ENCODE peak calls at places on chromosomes 16 and 17, in eight cellular contexts. One of them, this sample, is unnamed.

GRCh38 chr17:65455972-65456343 is 105.5 kb downstream of the AXIN2 start:
- DNase-seq in right lobe of liver: peak; percentile 58
- DNase-seq in astrocyte of the spinal cord: peak; percentile 3
- DNase-seq in GM12865: peak; percentile 7
- DNase-seq in A549: no peak
- DNase-seq in AG10803: peak; percentile 17
- DNase-seq in colonic mucosa: peak; percentile 34
- DNase-seq in WTC11: peak; percentile 30
- DNase-seq in this sample: no peak

GRCh38 chr17:4199818-4200402 is 56.9 kb downstream of the CYB5D2 start:
- DNase-seq in right lobe of liver: no peak
- DNase-seq in astrocyte of the spinal cord: peak; percentile 43
- DNase-seq in GM12865: peak; percentile 62
- DNase-seq in A549: peak; percentile 81
- DNase-seq in AG10803: peak; percentile 34
- DNase-seq in colonic mucosa: no peak
- DNase-seq in WTC11: peak; percentile 46
- DNase-seq in this sample: no peak

GRCh38 chr16:66049865-66050264 is 316.6 kb upstream of the CDH5 start:
- DNase-seq in right lobe of liver: no peak
- DNase-seq in astrocyte of the spinal cord: no peak
- DNase-seq in GM12865: no peak
- DNase-seq in A549: no peak
- DNase-seq in AG10803: no peak
- DNase-seq in colonic mucosa: no peak
- DNase-seq in WTC11: no peak
- DNase-seq in this sample: no peak

GRCh38 chr17:67759355-67760171 is 41.8 kb downstream of the NOL11 start:
- DNase-seq in right lobe of liver: peak; percentile 37
- DNase-seq in astrocyte of the spinal cord: peak; percentile 13
- DNase-seq in GM12865: no peak
- DNase-seq in A549: no peak
- DNase-seq in AG10803: peak; percentile 61
- DNase-seq in colonic mucosa: no peak
- DNase-seq in WTC11: no peak
- DNase-seq in this sample: peak; percentile 12

GRCh38 chr16:58024673-58025350 is 742 bp upstream of the MMP15 start:
- DNase-seq in right lobe of liver: peak; percentile 95
- DNase-seq in astrocyte of the spinal cord: no peak
- DNase-seq in GM12865: peak; percentile 24
- DNase-seq in A549: no peak
- DNase-seq in AG10803: no peak
- DNase-seq in colonic mucosa: peak; percentile 94
- DNase-seq in WTC11: peak; percentile 65
- DNase-seq in this sample: no peak

GRCh38 chr16:50195276-50195675 is 42.2 kb downstream of the TENT4B start:
- DNase-seq in right lobe of liver: no peak
- DNase-seq in astrocyte of the spinal cord: peak; percentile 39
- DNase-seq in GM12865: no peak
- DNase-seq in A549: no peak
- DNase-seq in AG10803: peak; percentile 63
- DNase-seq in colonic mucosa: no peak
- DNase-seq in WTC11: no peak
- DNase-seq in this sample: peak; percentile 63

GRCh38 chr16:70638814-70639792 is 7.3 kb upstream of the IL34 start:
- DNase-seq in right lobe of liver: no peak
- DNase-seq in astrocyte of the spinal cord: peak; percentile 74
- DNase-seq in GM12865: no peak
- DNase-seq in A549: no peak
- DNase-seq in AG10803: peak; percentile 58
- DNase-seq in colonic mucosa: no peak
- DNase-seq in WTC11: no peak
- DNase-seq in this sample: peak; percentile 75

GRCh38 chr16:70152578-70153302 is 20.8 kb upstream of the CLEC18C start:
- DNase-seq in right lobe of liver: no peak
- DNase-seq in astrocyte of the spinal cord: no peak
- DNase-seq in GM12865: no peak
- DNase-seq in A549: peak; percentile 5
- DNase-seq in AG10803: no peak
- DNase-seq in colonic mucosa: no peak
- DNase-seq in WTC11: no peak
- DNase-seq in this sample: no peak

GRCh38 chr17:57603978-57604377 is 141.1 kb downstream of the CCDC182 start:
- DNase-seq in right lobe of liver: no peak
- DNase-seq in astrocyte of the spinal cord: no peak
- DNase-seq in GM12865: peak; percentile 81
- DNase-seq in A549: no peak
- DNase-seq in AG10803: no peak
- DNase-seq in colonic mucosa: no peak
- DNase-seq in WTC11: no peak
- DNase-seq in this sample: no peak

GRCh38 chr17:40695874-40696472 is 7.6 kb downstream of the KRT24 start:
- DNase-seq in right lobe of liver: no peak
- DNase-seq in astrocyte of the spinal cord: no peak
- DNase-seq in GM12865: no peak
- DNase-seq in A549: no peak
- DNase-seq in AG10803: no peak
- DNase-seq in colonic mucosa: no peak
- DNase-seq in WTC11: no peak
- DNase-seq in this sample: no peak

GRCh38 chr16:968620-969019 is 2.2 kb downstream of the LMF1 start:
- DNase-seq in right lobe of liver: no peak
- DNase-seq in astrocyte of the spinal cord: peak; percentile 47
- DNase-seq in GM12865: no peak
- DNase-seq in A549: no peak
- DNase-seq in AG10803: no peak
- DNase-seq in colonic mucosa: no peak
- DNase-seq in WTC11: no peak
- DNase-seq in this sample: no peak

GRCh38 chr17:78361227-78361683 is 1.4 kb upstream of the SOCS3 start:
- DNase-seq in right lobe of liver: no peak
- DNase-seq in astrocyte of the spinal cord: no peak
- DNase-seq in GM12865: no peak
- DNase-seq in A549: no peak
- DNase-seq in AG10803: no peak
- DNase-seq in colonic mucosa: peak; percentile 25
- DNase-seq in WTC11: no peak
- DNase-seq in this sample: no peak

GRCh38 chr17:78364436-78365281 is 4.8 kb upstream of the SOCS3 start:
- DNase-seq in right lobe of liver: no peak
- DNase-seq in astrocyte of the spinal cord: peak; percentile 24
- DNase-seq in GM12865: no peak
- DNase-seq in A549: no peak
- DNase-seq in AG10803: no peak
- DNase-seq in colonic mucosa: no peak
- DNase-seq in WTC11: no peak
- DNase-seq in this sample: no peak

GRCh38 chr17:78360371-78361226 is 722 bp upstream of the SOCS3 start:
- DNase-seq in right lobe of liver: peak; percentile 96
- DNase-seq in astrocyte of the spinal cord: peak; percentile 85
- DNase-seq in GM12865: peak; percentile 87
- DNase-seq in A549: peak; percentile 99
- DNase-seq in AG10803: peak; percentile 78
- DNase-seq in colonic mucosa: peak; percentile 99
- DNase-seq in WTC11: peak; percentile 100
- DNase-seq in this sample: peak; percentile 76

GRCh38 chr17:78362232-78362631 is 2.4 kb upstream of the SOCS3 start:
- DNase-seq in right lobe of liver: no peak
- DNase-seq in astrocyte of the spinal cord: no peak
- DNase-seq in GM12865: no peak
- DNase-seq in A549: no peak
- DNase-seq in AG10803: no peak
- DNase-seq in colonic mucosa: no peak
- DNase-seq in WTC11: no peak
- DNase-seq in this sample: no peak

DNA sequence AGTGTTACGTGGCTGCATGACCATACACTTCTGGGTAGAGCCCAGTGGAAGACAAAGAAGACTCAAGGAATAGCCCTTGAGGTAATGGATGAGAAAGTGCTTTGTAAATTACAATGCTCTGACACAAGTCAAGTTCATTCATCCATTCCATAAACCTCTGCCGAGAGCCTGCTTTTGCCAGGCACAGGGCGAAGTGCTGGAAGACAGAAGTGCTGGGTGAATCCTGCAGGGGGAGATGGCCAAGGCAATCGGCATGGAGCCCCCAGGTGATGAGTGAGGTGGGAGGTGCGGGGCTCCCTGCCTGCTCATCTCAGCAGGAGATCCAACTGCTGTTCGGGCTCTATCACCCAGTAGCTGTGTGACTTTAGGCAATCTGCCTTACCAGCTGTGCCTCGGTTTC is 2.8 kb upstream of the SOCS3 start:
- DNase-seq in right lobe of liver: no peak
- DNase-seq in astrocyte of the spinal cord: no peak
- DNase-seq in GM12865: no peak
- DNase-seq in A549: no peak
- DNase-seq in AG10803: no peak
- DNase-seq in colonic mucosa: no peak
- DNase-seq in WTC11: no peak
- DNase-seq in this sample: no peak
- TF ChIP-seq CTCF in right lobe of liver: no peak
- TF ChIP-seq CTCF in astrocyte of the spinal cord: peak; percentile 15
- TF ChIP-seq CTCF in GM12865: no peak
- TF ChIP-seq CTCF in A549: no peak
- TF ChIP-seq CTCF in AG10803: peak; percentile 4
- TF ChIP-seq CTCF in colonic mucosa: no peak
- TF ChIP-seq CTCF in WTC11: no peak
- TF ChIP-seq CTCF in this sample: peak; percentile 60

GRCh38 chr17:27946521-27946920 is 53.4 kb upstream of the LYRM9 start:
- DNase-seq in right lobe of liver: no peak
- DNase-seq in astrocyte of the spinal cord: no peak
- DNase-seq in GM12865: no peak
- DNase-seq in A549: no peak
- DNase-seq in AG10803: no peak
- DNase-seq in colonic mucosa: no peak
- DNase-seq in WTC11: no peak
- DNase-seq in this sample: no peak

GRCh38 chr17:27951872-27952271 is 58.7 kb upstream of the LYRM9 start:
- DNase-seq in right lobe of liver: no peak
- DNase-seq in astrocyte of the spinal cord: no peak
- DNase-seq in GM12865: no peak
- DNase-seq in A549: no peak
- DNase-seq in AG10803: no peak
- DNase-seq in colonic mucosa: no peak
- DNase-seq in WTC11: no peak
- DNase-seq in this sample: no peak

GRCh38 chr17:27950995-27951394 is 57.8 kb upstream of the LYRM9 start:
- DNase-seq in right lobe of liver: no peak
- DNase-seq in astrocyte of the spinal cord: no peak
- DNase-seq in GM12865: no peak
- DNase-seq in A549: no peak
- DNase-seq in AG10803: no peak
- DNase-seq in colonic mucosa: no peak
- DNase-seq in WTC11: no peak
- DNase-seq in this sample: no peak

GRCh38 chr17:27947005-27947406 is 53.8 kb upstream of the LYRM9 start:
- DNase-seq in right lobe of liver: no peak
- DNase-seq in astrocyte of the spinal cord: no peak
- DNase-seq in GM12865: no peak
- DNase-seq in A549: no peak
- DNase-seq in AG10803: no peak
- DNase-seq in colonic mucosa: no peak
- DNase-seq in WTC11: no peak
- DNase-seq in this sample: no peak

GRCh38 chr17:27949304-27949703 is 56.1 kb upstream of the LYRM9 start:
- DNase-seq in right lobe of liver: no peak
- DNase-seq in astrocyte of the spinal cord: no peak
- DNase-seq in GM12865: no peak
- DNase-seq in A549: no peak
- DNase-seq in AG10803: no peak
- DNase-seq in colonic mucosa: no peak
- DNase-seq in WTC11: no peak
- DNase-seq in this sample: no peak
- TF ChIP-seq CTCF in right lobe of liver: no peak
- TF ChIP-seq CTCF in astrocyte of the spinal cord: no peak
- TF ChIP-seq CTCF in GM12865: no peak
- TF ChIP-seq CTCF in A549: no peak
- TF ChIP-seq CTCF in AG10803: no peak
- TF ChIP-seq CTCF in colonic mucosa: no peak
- TF ChIP-seq CTCF in WTC11: no peak
- TF ChIP-seq CTCF in this sample: no peak

DNA sequence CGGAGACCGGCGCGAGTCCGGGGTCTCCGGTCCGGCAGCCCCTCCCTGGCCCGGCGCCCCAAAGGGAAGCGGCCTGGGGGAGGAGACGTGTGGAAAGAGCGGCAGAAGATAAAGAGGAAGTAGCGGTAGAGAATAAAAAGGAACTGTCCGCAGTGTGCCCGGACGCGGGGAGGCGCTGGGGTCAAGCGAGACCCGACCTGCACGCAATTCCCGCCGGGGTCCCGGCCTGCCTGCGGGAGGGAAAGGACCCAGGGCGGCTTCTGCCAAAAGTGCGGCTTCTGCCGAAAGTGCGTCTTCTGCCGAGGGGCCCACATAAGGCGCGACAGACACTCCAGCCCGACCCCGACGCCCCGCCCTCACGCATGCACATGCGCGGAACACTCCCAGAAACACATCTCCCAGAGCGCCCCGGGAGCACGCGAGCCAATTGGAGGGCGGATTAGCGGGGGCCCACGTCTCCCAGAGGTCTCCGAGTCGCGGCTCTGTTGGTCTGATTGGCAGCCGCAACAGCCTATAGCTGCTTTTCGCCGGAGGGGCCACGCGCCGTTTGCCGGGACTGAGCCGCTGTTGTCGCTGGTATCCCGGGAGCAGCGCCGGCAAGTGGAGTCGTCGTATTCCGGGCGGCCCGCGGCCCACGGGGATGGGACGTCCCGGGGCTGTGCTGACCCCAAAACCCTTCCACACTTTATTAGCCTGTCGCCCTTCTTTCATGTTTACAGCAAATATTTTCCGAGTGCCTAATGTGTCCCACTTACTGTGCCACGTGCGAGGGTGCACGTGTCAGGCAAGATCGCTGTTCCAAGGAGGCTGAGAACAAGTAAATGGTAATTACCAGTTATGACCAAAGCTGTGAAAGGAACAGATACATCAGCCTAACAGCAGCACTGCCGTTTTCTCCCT is 8.0 kb upstream of the MEFV start:
- DNase-seq in right lobe of liver: peak; percentile 97
- DNase-seq in astrocyte of the spinal cord: peak; percentile 98
- DNase-seq in GM12865: peak; percentile 99
- DNase-seq in A549: peak; percentile 65
- DNase-seq in AG10803: peak; percentile 99
- DNase-seq in colonic mucosa: peak; percentile 98
- DNase-seq in WTC11: peak; percentile 97
- DNase-seq in this sample: peak; percentile 99
- TF ChIP-seq CTCF in right lobe of liver: peak; percentile 24
- TF ChIP-seq CTCF in astrocyte of the spinal cord: peak; percentile 42
- TF ChIP-seq CTCF in GM12865: peak; percentile 36
- TF ChIP-seq CTCF in A549: no peak
- TF ChIP-seq CTCF in AG10803: peak; percentile 33
- TF ChIP-seq CTCF in colonic mucosa: no peak
- TF ChIP-seq CTCF in WTC11: no peak
- TF ChIP-seq CTCF in this sample: peak; percentile 44

DNA sequence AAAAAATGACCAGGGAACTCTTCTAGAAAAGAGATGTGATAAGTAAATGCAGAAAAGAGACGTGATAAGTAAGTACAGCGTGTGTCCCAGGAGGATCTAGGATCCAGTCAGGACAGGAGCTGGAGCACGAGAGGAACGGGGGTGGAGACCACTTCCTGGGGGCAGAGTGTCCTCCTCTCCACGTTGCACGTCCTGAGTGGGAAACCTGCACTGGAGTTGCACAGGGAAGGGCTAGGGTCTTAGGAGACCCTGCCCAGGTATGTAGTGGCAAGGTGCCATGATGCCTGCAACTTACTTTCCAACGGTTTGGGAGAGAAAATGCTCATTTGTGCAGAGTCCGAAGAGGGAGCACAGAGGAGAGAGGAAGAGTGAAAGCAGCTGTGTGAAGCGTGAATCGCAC is 55.8 kb downstream of the RNF213 start:
- DNase-seq in right lobe of liver: no peak
- DNase-seq in astrocyte of the spinal cord: no peak
- DNase-seq in GM12865: no peak
- DNase-seq in A549: no peak
- DNase-seq in AG10803: no peak
- DNase-seq in colonic mucosa: no peak
- DNase-seq in WTC11: no peak
- DNase-seq in this sample: no peak
- TF ChIP-seq CTCF in right lobe of liver: no peak
- TF ChIP-seq CTCF in astrocyte of the spinal cord: no peak
- TF ChIP-seq CTCF in GM12865: no peak
- TF ChIP-seq CTCF in A549: no peak
- TF ChIP-seq CTCF in AG10803: no peak
- TF ChIP-seq CTCF in colonic mucosa: no peak
- TF ChIP-seq CTCF in WTC11: no peak
- TF ChIP-seq CTCF in this sample: no peak

This sample was measured in HFFc6.